ENCODE peak calls at places on chromosomes 16 and 17, in four cellular contexts. K, L, P and S are unnamed samples.

GRCh38 chr17:21452377-21453143 is 76.4 kb downstream of the KCNJ12 start:
- DNase-seq in P (peak), K (peak), L (peak), S (no peak)

GRCh38 chr16:4306439-4307214 is 9.2 kb upstream of the GLIS2 start:
- DNase-seq in K (peak), L (no peak), P (no peak), S (peak)

GRCh38 chr16:89653656-89654295 is 3.7 kb downstream of the CHMP1A start:
- DNase-seq in L (no peak), K (no peak), P (no peak), S (no peak)

GRCh38 chr17:56310780-56311179 is 157.5 kb downstream of the ANKFN1 start:
- DNase-seq in K (no peak), L (no peak), P (peak), S (no peak)

GRCh38 chr16:78939600-78939999 is 660.9 kb downstream of the MAF start:
- DNase-seq in L (no peak), K (no peak), P (peak), S (no peak)

GRCh38 chr17:79404136-79404911 is 206.5 kb downstream of the RBFOX3 start:
- DNase-seq in K (no peak), P (no peak), L (no peak), S (no peak)

GRCh38 chr16:30377812-30378235 is 3.2 kb downstream of the MYL11 start:
- DNase-seq in K (peak), L (peak), P (peak), S (peak)

GRCh38 chr16:86882586-86883280 is 304.4 kb downstream of the FOXL1 start:
- DNase-seq in L (peak), K (no peak), P (no peak), S (no peak)

GRCh38 chr17:48520631-48521045 is 10.2 kb downstream of the HOXB1 start:
- DNase-seq in L (peak), K (no peak), P (no peak), S (no peak)

GRCh38 chr16:7555459-7555858 is 222.8 kb downstream of the RBFOX1 start:
- DNase-seq in L (no peak), K (no peak), P (no peak), S (no peak)

GRCh38 chr17:39069114-39069756 is 82.2 kb downstream of the PLXDC1 start:
- DNase-seq in P (peak), L (peak), K (no peak), S (peak)

GRCh38 chr16:23929237-23929636 is 93.5 kb downstream of the PRKCB start:
- DNase-seq in P (no peak), L (no peak), K (no peak), S (no peak)

GRCh38 chr16:69886726-69887125 is 64.4 kb upstream of the CLEC18A start:
- DNase-seq in L (no peak), K (no peak), P (no peak), S (no peak)

GRCh38 chr16:80463303-80463702 is 77.5 kb upstream of the DYNLRB2 start:
- DNase-seq in L (no peak), P (no peak), K (no peak), S (no peak)

GRCh38 chr16:20225334-20225733 is 102.0 kb downstream of the GP2 start:
- DNase-seq in K (no peak), L (no peak), P (no peak), S (no peak)

GRCh38 chr17:57939797-57940196 is 15.4 kb downstream of the CUEDC1 start:
- DNase-seq in K (no peak), P (peak), L (no peak), S (no peak)

GRCh38 chr17:35726609-35727460 is 4.6 kb upstream of the RASL10B start:
- DNase-seq in L (peak), K (peak), P (peak), S (no peak)

GRCh38 chr17:29157310-29157709 is 22.9 kb downstream of the MYO18A start:
- DNase-seq in L (no peak), K (no peak), P (no peak), S (no peak)

GRCh38 chr16:74372369-74372768 is 3.7 kb upstream of the NPIPB15 start:
- DNase-seq in P (no peak), K (no peak), L (no peak), S (no peak)

GRCh38 chr17:35088647-35088910 is 25.1 kb upstream of the RFFL start:
- DNase-seq in K (no peak), L (no peak), P (no peak), S (no peak)

GRCh38 chr16:68490358-68490757 is 42.0 kb upstream of the SMPD3 start:
- DNase-seq in P (no peak), L (no peak), K (no peak), S (no peak)

GRCh38 chr16:87702325-87702811 is 63.4 kb downstream of the KLHDC4 start:
- DNase-seq in P (peak), K (no peak), L (peak), S (peak)

GRCh38 chr17:55421179-55421934 is at the start of gene MMD:
- DNase-seq in K (peak), P (no peak), L (no peak), S (no peak)

GRCh38 chr16:69712277-69712676 is 14.1 kb downstream of the NQO1 start:
- DNase-seq in P (no peak), K (no peak), L (no peak), S (no peak)

GRCh38 chr17:57633236-57633635 is 111.9 kb downstream of the CCDC182 start:
- DNase-seq in P (no peak), K (no peak), L (no peak), S (no peak)

GRCh38 chr17:36926226-36926625 is 11.0 kb upstream of the LHX1 start:
- DNase-seq in K (no peak), P (no peak), L (no peak), S (no peak)

GRCh38 chr16:48609453-48610023 is 442 bp downstream of the N4BP1 start:
- DNase-seq in K (no peak), L (peak), P (peak), S (no peak)

GRCh38 chr17:77420804-77421634 is 280.2 kb downstream of the SEC14L1 start:
- DNase-seq in L (peak), P (peak), K (peak), S (peak)

GRCh38 chr17:50587571-50587970 is 27.1 kb downstream of the CACNA1G start:
- DNase-seq in L (no peak), K (no peak), P (no peak), S (no peak)

GRCh38 chr17:62187681-62188080 is 122.6 kb upstream of the MED13 start:
- DNase-seq in L (peak), P (no peak), K (no peak), S (no peak)

GRCh38 chr17:38568845-38569510 is 36.8 kb downstream of the SRCIN1 start:
- DNase-seq in P (no peak), L (no peak), K (no peak), S (no peak)

GRCh38 chr16:74995986-74996385 is 2.8 kb upstream of the ZNRF1 start:
- DNase-seq in L (no peak), P (no peak), K (no peak), S (no peak)

GRCh38 chr17:80774146-80774545 is 217.5 kb upstream of the CHMP6 start:
- DNase-seq in P (no peak), L (peak), K (no peak), S (no peak)

GRCh38 chr16:29862383-29862883 is 593 bp downstream of the CDIPT start:
- DNase-seq in P (peak), L (no peak), K (no peak), S (no peak)

GRCh38 chr17:82256242-82256894 is 17.1 kb downstream of the CSNK1D start:
- DNase-seq in P (no peak), L (no peak), K (no peak), S (no peak)

GRCh38 chr16:48499822-48500440 is 110.0 kb downstream of the N4BP1 start:
- DNase-seq in L (peak), P (no peak), K (peak), S (no peak)

GRCh38 chr17:77428020-77428781 is 287.4 kb downstream of the SEC14L1 start:
- DNase-seq in L (no peak), P (peak), K (no peak), S (no peak)

GRCh38 chr16:66903544-66904427 is 14.9 kb downstream of the CDH16 start:
- DNase-seq in P (no peak), K (no peak), L (no peak), S (no peak)
- H3K27ac ChIP-seq in P (no peak), K (peak), L (no peak), S (no peak)

GRCh38 chr17:45888392-45888791 is 6.0 kb upstream of the MAPT start:
- DNase-seq in P (no peak), L (no peak), K (no peak), S (no peak)

GRCh38 chr17:45886852-45887251 is 7.5 kb upstream of the MAPT start:
- DNase-seq in K (no peak), P (no peak), L (no peak), S (no peak)

GRCh38 chr17:45877467-45877866 is 16.9 kb upstream of the MAPT start:
- DNase-seq in K (no peak), L (no peak), P (no peak), S (no peak)

DNA sequence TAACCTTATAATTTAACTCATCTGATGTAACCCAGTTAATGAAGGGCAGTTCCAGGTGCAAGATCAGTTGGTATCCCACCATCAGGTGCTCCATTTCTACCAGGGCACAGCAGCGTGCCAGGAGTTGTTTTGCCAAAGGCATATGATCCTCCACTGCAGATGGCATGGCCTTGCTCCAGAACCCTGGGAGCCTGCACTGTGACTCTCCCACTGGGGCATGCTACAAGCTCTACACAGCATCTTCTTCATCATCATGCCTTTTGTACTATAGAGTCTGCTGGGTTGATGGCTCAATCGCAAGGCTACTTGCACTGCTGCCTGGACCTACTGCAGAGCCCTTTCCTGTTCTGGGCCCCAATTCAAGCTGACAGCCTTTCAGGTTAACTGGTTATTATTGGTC is 11.3 kb upstream of the MAPT start:
- DNase-seq in L (no peak), K (no peak), P (no peak), S (no peak)
- H3K4me3 ChIP-seq in L (no peak), K (no peak), P (no peak), S (no peak)

GRCh38 chr16:1493746-1494094 is 560 bp downstream of the TELO2 start:
- DNase-seq in K (no peak), P (no peak), L (no peak), S (no peak)
- H3K27ac ChIP-seq in K (peak), P (peak), L (peak), S (peak)

DNA sequence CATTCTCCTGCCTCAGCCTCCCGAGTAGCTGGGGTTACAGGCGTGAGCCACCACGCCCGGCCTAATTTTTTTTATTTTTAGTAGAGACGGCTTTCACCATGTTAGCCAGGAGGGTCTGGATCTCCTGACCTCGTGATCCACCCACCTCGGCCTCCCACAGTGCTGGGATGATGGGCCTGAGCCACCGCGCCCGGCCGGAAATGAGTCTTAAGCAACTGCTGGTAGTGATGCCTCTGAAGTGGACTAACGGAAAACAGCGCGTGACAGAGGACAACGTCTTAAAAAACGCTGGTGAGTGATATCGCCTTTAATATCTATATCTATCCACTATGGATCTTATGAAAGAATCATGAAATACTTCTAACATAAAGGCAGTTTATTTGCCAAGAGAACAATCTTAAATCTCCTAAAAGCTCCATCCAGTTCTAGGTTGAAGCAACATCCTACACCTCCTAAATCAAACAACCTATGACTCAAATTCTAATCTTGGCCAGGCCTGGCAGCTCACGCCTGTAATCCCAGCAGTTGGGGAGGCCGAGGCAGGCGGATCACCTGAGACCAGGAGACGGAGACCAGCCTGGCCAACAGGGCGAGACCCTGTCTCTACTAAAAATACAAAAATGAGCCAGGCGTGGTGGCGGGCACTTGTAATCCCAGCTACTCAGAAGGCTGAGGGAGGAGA is 69.8 kb downstream of the NXN start:
- DNase-seq in K (peak), L (no peak), P (no peak), S (no peak)
- H3K4me3 ChIP-seq in K (no peak), L (no peak), P (no peak), S (no peak)

DNA sequence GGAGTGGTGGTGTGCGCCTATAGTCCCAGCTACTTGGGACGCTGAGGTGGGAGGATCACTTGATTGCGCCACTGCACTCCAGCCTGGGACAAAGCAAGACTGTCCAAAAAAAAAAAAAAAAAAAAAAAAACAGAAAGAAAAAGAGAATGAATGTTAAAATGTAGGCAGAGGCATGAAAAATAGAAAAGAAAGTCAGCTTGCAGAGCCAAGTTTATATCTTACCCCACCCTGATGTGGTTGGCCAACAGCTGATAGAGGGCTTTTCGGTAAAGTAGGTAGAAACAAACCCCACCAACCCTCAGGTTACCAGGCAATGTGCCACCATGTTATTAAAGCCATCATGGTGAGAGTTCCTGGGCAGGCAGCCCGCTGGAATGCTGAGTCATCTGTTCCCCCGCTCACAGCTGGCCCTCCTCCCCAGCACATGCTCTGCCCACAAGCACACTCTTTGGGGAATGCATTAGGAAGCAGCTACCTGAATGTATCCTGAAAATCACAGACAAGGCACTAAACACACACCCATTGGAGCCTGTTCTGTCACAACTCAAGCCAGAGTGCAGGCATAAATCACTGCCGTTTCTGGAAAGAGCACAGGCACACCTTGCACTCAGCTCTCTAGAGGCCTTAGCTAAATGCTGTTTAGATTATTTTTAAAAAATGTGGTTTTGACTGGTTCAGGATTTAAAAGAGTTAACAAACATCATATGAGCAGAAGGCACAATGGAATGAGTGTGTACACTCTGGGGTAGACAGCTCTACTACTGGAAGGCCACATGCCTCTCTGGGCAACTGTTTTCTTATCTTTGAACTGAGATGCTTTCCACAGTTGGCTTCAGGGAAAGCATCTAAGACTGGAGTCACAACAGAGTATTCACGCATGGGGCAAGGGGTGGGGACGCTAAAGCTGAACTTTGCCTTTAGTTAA is 128.5 kb downstream of the PARN start:
- DNase-seq in P (peak), K (peak), L (peak), S (no peak)
- H3K27ac ChIP-seq in P (no peak), K (peak), L (peak), S (no peak)